ENCODE peak calls at places on chromosomes 3 and 15, in seven cellular contexts. B, U, K, H, W, G and A are unnamed samples.

GRCh38 chr3:58005662-58006061 is 2.6 kb upstream of the FLNB start:
- DNase-seq in B (peak), U (no peak), K (no peak), H (no peak), W (peak), G (no peak), A (no peak)

GRCh38 chr15:85754993-85755392 is 39.7 kb downstream of the KLHL25 start:
- DNase-seq in B (no peak), U (no peak), K (no peak), H (no peak), W (no peak), G (no peak), A (no peak)

GRCh38 chr3:36401056-36401455 is 20.8 kb downstream of the STAC start:
- DNase-seq in B (no peak), U (no peak), K (no peak), H (no peak), W (no peak), G (no peak), A (no peak)

GRCh38 chr3:187939891-187940290 is 194.6 kb upstream of the BCL6 start:
- DNase-seq in B (no peak), U (no peak), K (no peak), H (no peak), W (no peak), G (no peak), A (no peak)

GRCh38 chr3:197270558-197271317 is 27.7 kb downstream of the DLG1 start:
- DNase-seq in B (peak), U (no peak), K (no peak), H (no peak), W (no peak), G (no peak), A (no peak)

GRCh38 chr15:73046073-73046472 is 6.2 kb upstream of the NEO1 start:
- DNase-seq in B (no peak), U (no peak), K (no peak), H (no peak), W (no peak), G (no peak), A (no peak)

GRCh38 chr3:179769411-179770247 is 116.8 kb downstream of the USP13 start:
- DNase-seq in B (no peak), U (no peak), K (no peak), H (no peak), W (no peak), G (no peak), A (no peak)

GRCh38 chr3:156825795-156826143 is 384 bp upstream of the LEKR1 start:
- DNase-seq in B (no peak), U (no peak), K (no peak), H (no peak), W (no peak), G (no peak), A (no peak)

GRCh38 chr3:11499144-11499543 is 144.6 kb downstream of the VGLL4 start:
- DNase-seq in B (peak), U (no peak), K (no peak), H (no peak), W (peak), G (no peak), A (no peak)

GRCh38 chr3:88030200-88030599 is 28.6 kb downstream of the CGGBP1 start:
- DNase-seq in B (no peak), U (no peak), K (no peak), H (no peak), W (peak), G (no peak), A (no peak)

GRCh38 chr15:85312486-85312885 is 67.9 kb upstream of the AKAP13 start:
- DNase-seq in B (peak), U (no peak), K (no peak), H (no peak), W (peak), G (no peak), A (no peak)

GRCh38 chr3:86731501-86731901 is 259.4 kb downstream of the VGLL3 start:
- DNase-seq in B (no peak), U (no peak), K (no peak), H (no peak), W (no peak), G (no peak), A (no peak)

GRCh38 chr3:136942796-136943195 is 15.0 kb upstream of the IL20RB start:
- DNase-seq in B (no peak), U (no peak), K (no peak), H (no peak), W (no peak), G (no peak), A (no peak)

GRCh38 chr3:33491697-33492096 is 51.5 kb upstream of the UBP1 start:
- DNase-seq in B (no peak), U (no peak), K (no peak), H (no peak), W (no peak), G (no peak), A (no peak)

GRCh38 chr15:24617646-24618045 is 57.9 kb upstream of the NPAP1 start:
- DNase-seq in B (no peak), U (no peak), K (no peak), H (no peak), W (no peak), G (no peak), A (no peak)

GRCh38 chr15:70355275-70355795 is 257.6 kb upstream of the TLE3 start:
- DNase-seq in B (no peak), U (no peak), K (no peak), H (no peak), W (no peak), G (no peak), A (no peak)

GRCh38 chr3:177642482-177643163 is 445.3 kb upstream of the TBL1XR1 start:
- DNase-seq in B (no peak), U (no peak), K (no peak), H (no peak), W (peak), G (no peak), A (no peak)

GRCh38 chr15:57288926-57289650 is 87.2 kb upstream of the CGNL1 start:
- DNase-seq in B (no peak), U (no peak), K (no peak), H (no peak), W (no peak), G (no peak), A (no peak)

GRCh38 chr3:177318559-177318958 is 121.3 kb upstream of the TBL1XR1 start:
- DNase-seq in B (no peak), U (no peak), K (no peak), H (no peak), W (no peak), G (no peak), A (no peak)

GRCh38 chr3:195198424-195199346 is 72.3 kb downstream of the XXYLT1 start:
- DNase-seq in B (no peak), U (no peak), K (no peak), H (peak), W (no peak), G (no peak), A (no peak)

GRCh38 chr3:172447611-172448579 is at the start of gene GHSR:
- DNase-seq in B (no peak), U (peak), K (no peak), H (no peak), W (no peak), G (no peak), A (peak)

GRCh38 chr3:183434992-183435391 is 6.6 kb upstream of the MCF2L2 start:
- DNase-seq in B (no peak), U (no peak), K (no peak), H (no peak), W (no peak), G (no peak), A (no peak)

GRCh38 chr3:150216041-150216811 is 191.9 kb upstream of the TSC22D2 start:
- DNase-seq in B (peak), U (no peak), K (no peak), H (no peak), W (no peak), G (peak), A (no peak)

GRCh38 chr3:44571024-44571423 is 13.7 kb upstream of the ZNF660 start:
- DNase-seq in B (no peak), U (no peak), K (no peak), H (no peak), W (no peak), G (no peak), A (no peak)

GRCh38 chr15:78046796-78047341 is 30.6 kb downstream of the TBC1D2B start:
- DNase-seq in B (no peak), U (no peak), K (no peak), H (peak), W (no peak), G (no peak), A (peak)

GRCh38 chr3:152452318-152452717 is 183.6 kb downstream of the MBNL1 start:
- DNase-seq in B (peak), U (no peak), K (no peak), H (no peak), W (peak), G (no peak), A (no peak)

GRCh38 chr3:50256978-50257890 is 11.7 kb upstream of the SEMA3B start:
- DNase-seq in B (no peak), U (peak), K (no peak), H (peak), W (peak), G (no peak), A (peak)

GRCh38 chr3:16067837-16068471 is 106.5 kb upstream of the GALNT15 start:
- DNase-seq in B (no peak), U (no peak), K (no peak), H (no peak), W (no peak), G (no peak), A (no peak)

DNA sequence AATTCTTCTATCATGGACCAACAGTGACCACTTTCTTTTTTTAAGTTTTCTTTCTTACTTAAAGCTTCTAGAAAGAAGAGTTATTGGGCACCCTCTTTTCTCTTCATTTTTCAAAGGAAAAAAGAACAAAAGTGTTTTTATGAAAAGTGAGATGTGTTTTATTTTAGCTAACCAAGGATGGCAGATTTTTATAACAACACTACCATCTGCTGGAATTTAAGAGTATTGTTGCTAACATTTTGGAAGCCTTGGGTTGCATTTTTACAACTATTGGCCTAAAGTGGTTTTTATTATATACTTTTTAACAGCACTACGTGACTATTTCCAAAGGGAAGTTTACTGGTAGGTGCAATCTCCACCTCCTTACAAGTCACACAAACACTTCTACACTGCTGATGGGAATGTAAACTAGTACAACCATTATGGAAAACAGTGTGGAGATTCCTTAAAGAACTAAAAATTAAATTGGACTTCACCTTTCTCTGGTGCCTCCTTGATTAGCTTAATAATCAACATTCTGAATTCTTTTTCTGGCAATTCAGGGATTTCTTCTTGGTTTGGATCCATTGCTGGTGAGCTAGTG is 237.7 kb upstream of the AGTR1 start:
- DNase-seq in B (no peak), U (no peak), K (peak), H (no peak), W (peak), G (no peak), A (no peak)
- TF ChIP-seq CTCF in B (no peak), U (peak), K (peak), H (peak), W (peak), G (peak), A (no peak)

GRCh38 chr15:48112242-48112641 is 8.5 kb upstream of the SLC24A5 start:
- DNase-seq in B (peak), U (peak), K (peak), H (no peak), W (peak), G (no peak), A (no peak)

GRCh38 chr15:48109212-48109611 is 11.6 kb upstream of the SLC24A5 start:
- DNase-seq in B (no peak), U (no peak), K (no peak), H (no peak), W (no peak), G (no peak), A (no peak)

GRCh38 chr15:48109856-48110531 is 10.8 kb upstream of the SLC24A5 start:
- DNase-seq in B (no peak), U (peak), K (no peak), H (no peak), W (no peak), G (no peak), A (no peak)
- TF ChIP-seq CTCF in B (no peak), U (no peak), K (no peak), H (no peak), W (no peak), G (no peak), A (no peak)

DNA sequence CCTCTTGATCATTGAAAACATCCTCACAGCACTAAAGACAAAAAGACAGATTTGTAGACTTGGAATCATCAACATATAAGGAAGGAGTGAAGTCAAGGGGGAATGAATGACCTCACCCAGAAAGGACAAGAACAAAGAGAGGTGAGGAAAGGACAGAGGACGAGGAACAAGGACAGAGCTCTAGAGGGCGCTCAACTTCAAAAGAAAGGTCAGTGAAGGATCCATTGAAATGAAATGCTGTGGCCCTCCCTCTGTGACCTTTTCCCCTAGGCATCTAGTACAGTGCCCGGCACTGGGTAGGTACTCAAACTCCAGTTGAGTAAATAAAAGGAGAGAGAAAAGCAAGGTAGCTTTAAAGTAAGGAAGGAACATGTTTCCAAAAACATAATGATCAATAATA is 2.6 kb downstream of the ATP8B4 start:
- DNase-seq in B (no peak), U (peak), K (peak), H (no peak), W (peak), G (no peak), A (no peak)
- TF ChIP-seq CTCF in B (no peak), U (no peak), K (peak), H (no peak), W (peak), G (peak), A (no peak)

GRCh38 chr15:74311734-74312444 is 55.6 kb downstream of the CYP11A1 start:
- DNase-seq in B (no peak), U (peak), K (peak), H (no peak), W (peak), G (no peak), A (peak)
- TF ChIP-seq CTCF in B (peak), U (no peak), K (peak), H (peak), W (peak), G (peak), A (no peak)

GRCh38 chr15:88331291-88331690 is 74.8 kb upstream of the NTRK3 start:
- DNase-seq in B (no peak), U (peak), K (peak), H (no peak), W (peak), G (no peak), A (peak)
- TF ChIP-seq CTCF in B (peak), U (peak), K (peak), H (no peak), W (peak), G (peak), A (no peak)

GRCh38 chr3:109607897-109608296 is 270.6 kb upstream of the DPPA4 start:
- DNase-seq in B (no peak), U (no peak), K (no peak), H (no peak), W (no peak), G (no peak), A (no peak)
- TF ChIP-seq CTCF in B (no peak), U (no peak), K (no peak), H (no peak), W (no peak), G (no peak), A (no peak)

GRCh38 chr3:133901083-133901482 is 5.4 kb upstream of the RAB6B start:
- DNase-seq in B (no peak), U (no peak), K (no peak), H (no peak), W (no peak), G (no peak), A (no peak)
- TF ChIP-seq CTCF in B (no peak), U (no peak), K (peak), H (no peak), W (peak), G (no peak), A (no peak)

GRCh38 chr3:12708584-12709192 is 44.8 kb upstream of the RAF1 start:
- DNase-seq in B (peak), U (no peak), K (no peak), H (peak), W (peak), G (peak), A (no peak)
- TF ChIP-seq CTCF in B (peak), U (no peak), K (peak), H (no peak), W (peak), G (peak), A (no peak)